ENCODE peak calls at places on chromosomes 7 and 10, in seven cellular contexts. S is activated T-cell treated with anti-CD3 and anti-CD28 coated beads for 48 hours; M is activated CD4-positive, alpha-beta T cell treated with anti-CD3 and anti-CD28 coated beads, Interleukin-2, amount 10 ng/mL, durations not matched to agents 7 days and 5 days; R is H54; L is stimulated activated CD8-positive, alpha-beta memory T cell treated with anti-CD3 and anti-CD28 coated beads, Interleukin-4, amount 100 ng/mL, for 24 hours; Q is SK-N-DZ; I is HT-29. F is an unnamed sample.

GRCh38 chr10:111556666-111557065 is 479.8 kb downstream of the ADRA2A start:
- DNase-seq in Q (no peak), I (no peak), M (no peak), R (no peak), S (no peak), L (no peak), F (no peak)

GRCh38 chr7:16638282-16639265 is 7.0 kb downstream of the ANKMY2 start:
- DNase-seq in M (no peak), Q (no peak), I (no peak), R (no peak), S (no peak), L (no peak), F (no peak)

GRCh38 chr10:93566435-93567276 is at the start of gene FFAR4:
- DNase-seq in M (no peak), R (no peak), I (peak), Q (no peak), S (no peak), L (no peak), F (peak)

GRCh38 chr10:47346572-47347302 is 1.4 kb upstream of the RBP3 start:
- DNase-seq in M (no peak), I (peak), Q (no peak), R (no peak), L (no peak), S (no peak), F (no peak)

GRCh38 chr7:16982640-16983103 is 100.9 kb upstream of the AGR3 start:
- DNase-seq in I (no peak), L (no peak), R (no peak), M (peak), S (no peak), Q (peak), F (no peak)

GRCh38 chr10:123097039-123097438 is 38.7 kb upstream of the HMX3 start:
- DNase-seq in R (no peak), S (no peak), M (no peak), Q (no peak), I (no peak), L (no peak), F (no peak)

GRCh38 chr7:895451-896052 is 19.2 kb downstream of the GET4 start:
- DNase-seq in I (no peak), M (no peak), L (no peak), S (no peak), Q (no peak), R (no peak), F (no peak)

GRCh38 chr10:98528166-98528784 is 81.5 kb upstream of the HPS1 start:
- DNase-seq in L (no peak), Q (no peak), I (no peak), M (no peak), S (no peak), R (no peak), F (no peak)

GRCh38 chr10:62726142-62726541 is 78.4 kb upstream of the ADO start:
- DNase-seq in I (no peak), L (peak), S (peak), M (no peak), Q (no peak), R (no peak), F (no peak)

GRCh38 chr7:40403664-40404476 is 269.1 kb downstream of the SUGCT start:
- DNase-seq in R (no peak), Q (no peak), I (no peak), M (no peak), S (no peak), L (no peak), F (no peak)

GRCh38 chr7:69859342-69859741 is 261.1 kb downstream of the AUTS2 start:
- DNase-seq in L (no peak), M (no peak), S (no peak), I (no peak), Q (no peak), R (no peak), F (no peak)

GRCh38 chr7:46512901-46513431 is 591.9 kb upstream of the IGFBP3 start:
- DNase-seq in Q (peak), S (no peak), L (no peak), M (no peak), R (no peak), I (peak), F (no peak)

GRCh38 chr10:116113721-116114501 is 159.1 kb downstream of the GFRA1 start:
- DNase-seq in M (no peak), Q (no peak), R (peak), S (no peak), L (no peak), I (no peak), F (no peak)

GRCh38 chr7:139648941-139649425 is 125.5 kb downstream of the CLEC2L start:
- DNase-seq in S (peak), M (no peak), Q (no peak), L (no peak), I (no peak), R (no peak), F (no peak)

GRCh38 chr10:71713135-71714040 is 6.2 kb downstream of the C10orf105 start:
- DNase-seq in S (no peak), Q (no peak), R (no peak), L (no peak), M (no peak), I (peak), F (peak)

GRCh38 chr7:20998309-20998708 is 211.6 kb upstream of the SP8 start:
- DNase-seq in S (no peak), L (no peak), I (peak), M (no peak), Q (no peak), R (no peak), F (no peak)

GRCh38 chr7:128879939-128880746 is 17.5 kb downstream of the ATP6V1F start:
- DNase-seq in Q (peak), S (peak), L (no peak), R (peak), M (no peak), I (peak), F (peak)

GRCh38 chr10:69866688-69867461 is 65.2 kb downstream of the COL13A1 start:
- DNase-seq in M (no peak), I (peak), Q (no peak), S (no peak), L (no peak), R (peak), F (peak)

GRCh38 chr7:139592801-139593461 is 69.4 kb downstream of the CLEC2L start:
- DNase-seq in M (no peak), I (no peak), R (no peak), Q (no peak), S (no peak), L (no peak), F (no peak)

GRCh38 chr10:125629758-125630376 is 53.1 kb downstream of the TEX36 start:
- DNase-seq in I (peak), Q (peak), L (no peak), M (no peak), R (peak), S (no peak), F (no peak)

GRCh38 chr10:1141261-1141660 is 85.1 kb downstream of the WDR37 start:
- DNase-seq in S (no peak), L (no peak), I (no peak), R (no peak), Q (no peak), M (no peak), F (no peak)

GRCh38 chr7:120988591-120989299 is at the start of gene CPED1:
- DNase-seq in Q (peak), S (peak), I (peak), L (peak), M (peak), R (peak), F (peak)

GRCh38 chr7:131649003-131649541 is 92.6 kb upstream of the PODXL start:
- DNase-seq in M (no peak), S (no peak), Q (no peak), L (no peak), I (no peak), R (no peak), F (no peak)

GRCh38 chr7:141704741-141705140 is 2.8 kb upstream of the DENND11 start:
- DNase-seq in L (no peak), Q (no peak), M (no peak), S (no peak), I (peak), R (no peak), F (no peak)

GRCh38 chr10:33963656-33964175 is 629.2 kb upstream of the NRP1 start:
- DNase-seq in M (no peak), S (no peak), Q (no peak), L (no peak), I (no peak), R (no peak), F (no peak)

GRCh38 chr7:149854611-149855367 is 16.6 kb downstream of the ZNF862 start:
- DNase-seq in I (peak), S (no peak), R (peak), Q (peak), M (peak), L (no peak), F (peak)

GRCh38 chr10:49568235-49568634 is 29.3 kb upstream of the ERCC6 start:
- DNase-seq in I (no peak), M (no peak), R (no peak), L (no peak), Q (no peak), S (no peak), F (no peak)

GRCh38 chr10:74967850-74968620 is 141.6 kb downstream of the KAT6B start:
- DNase-seq in I (peak), M (no peak), R (no peak), S (no peak), Q (no peak), L (no peak), F (no peak)

GRCh38 chr7:80277434-80278427 is 143.1 kb downstream of the GNAI1 start:
- DNase-seq in S (no peak), I (peak), M (no peak), L (no peak), R (no peak), Q (no peak), F (no peak)

GRCh38 chr7:15836041-15836440 is 149.6 kb upstream of the MEOX2 start:
- DNase-seq in R (no peak), S (no peak), M (no peak), Q (no peak), L (no peak), I (no peak), F (no peak)

GRCh38 chr7:137343483-137343841 is at the start of gene PTN:
- DNase-seq in L (no peak), M (no peak), R (peak), Q (peak), S (no peak), I (no peak), F (no peak)

F was measured in Peyer's patch.